ENCODE peak calls at places on chromosomes 1 and 21, in four cellular contexts. Q is AG09319, Y is GM23338, W is body of pancreas. V is an unnamed sample.

GRCh38 chr1:77060000-77060399 is 159.2 kb downstream of the PIGK start:
- DNase-seq in Y (peak), Q (no peak), W (no peak), V (no peak)

GRCh38 chr21:45223236-45223992 is 64.3 kb downstream of the POFUT2 start:
- DNase-seq in Y (no peak), W (no peak), Q (no peak), V (no peak)

GRCh38 chr1:51630393-51630792 is 13.5 kb downstream of the OSBPL9 start:
- DNase-seq in W (no peak), Q (no peak), Y (no peak), V (no peak)

GRCh38 chr1:202276920-202277319 is 64.8 kb downstream of the UBE2T start:
- DNase-seq in Q (no peak), Y (no peak), W (no peak), V (no peak)

GRCh38 chr1:55400560-55400959 is 185.4 kb upstream of the USP24 start:
- DNase-seq in Y (no peak), W (no peak), Q (peak), V (no peak)

GRCh38 chr1:54249798-54250497 is 50.0 kb downstream of the MRPL37 start:
- DNase-seq in Q (no peak), Y (peak), W (no peak), V (peak)

GRCh38 chr1:93735722-93736121 is 54.1 kb upstream of the BCAR3 start:
- DNase-seq in Y (no peak), W (no peak), Q (peak), V (no peak)

GRCh38 chr1:83692524-83693336 is 306.2 kb downstream of the TTLL7 start:
- DNase-seq in Y (peak), Q (no peak), W (peak), V (no peak)

GRCh38 chr1:62337785-62338631 is 18.8 kb upstream of the KANK4 start:
- DNase-seq in W (no peak), Y (peak), Q (no peak), V (no peak)

DNA sequence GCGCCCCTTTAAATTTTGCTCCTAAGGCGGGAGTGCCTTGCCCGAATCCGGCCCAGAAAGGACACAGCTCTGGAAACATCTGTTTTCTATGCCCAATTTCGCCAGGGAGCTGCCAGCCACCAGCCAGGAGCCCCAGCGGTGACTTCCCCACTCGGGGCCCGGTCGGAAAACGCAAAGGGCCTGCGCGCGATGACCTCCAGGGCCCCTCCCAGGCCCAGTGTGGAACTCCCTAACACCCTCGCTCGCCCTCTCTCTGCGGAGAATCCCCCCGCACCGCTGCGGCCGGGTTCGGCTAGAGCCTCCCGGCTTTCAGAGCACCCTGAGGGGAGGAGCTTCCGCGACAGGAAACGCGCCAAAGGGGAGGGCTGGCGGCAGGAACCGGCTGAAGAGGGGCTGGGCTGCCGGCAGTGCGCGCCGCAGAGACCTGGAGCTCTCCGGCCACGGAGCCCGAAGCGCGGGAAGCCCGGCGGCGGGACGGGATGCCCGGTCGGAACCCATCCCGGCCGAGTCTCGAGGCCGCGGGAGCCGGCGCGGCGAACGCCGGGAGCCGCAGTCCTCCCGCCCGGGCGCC is 505 bp downstream of the CLSPN start:
- DNase-seq in Y (peak), W (peak), Q (peak), V (peak)
- TF ChIP-seq CTCF in Y (no peak), W (no peak), Q (peak), V (peak)

GRCh38 chr1:151255381-151255780 is 847 bp downstream of the PSMD4 start:
- DNase-seq in Q (no peak), W (no peak), Y (no peak), V (no peak)

GRCh38 chr1:151254217-151255213 is at the start of gene PSMD4:
- DNase-seq in Y (peak), W (peak), Q (peak), V (peak)

DNA sequence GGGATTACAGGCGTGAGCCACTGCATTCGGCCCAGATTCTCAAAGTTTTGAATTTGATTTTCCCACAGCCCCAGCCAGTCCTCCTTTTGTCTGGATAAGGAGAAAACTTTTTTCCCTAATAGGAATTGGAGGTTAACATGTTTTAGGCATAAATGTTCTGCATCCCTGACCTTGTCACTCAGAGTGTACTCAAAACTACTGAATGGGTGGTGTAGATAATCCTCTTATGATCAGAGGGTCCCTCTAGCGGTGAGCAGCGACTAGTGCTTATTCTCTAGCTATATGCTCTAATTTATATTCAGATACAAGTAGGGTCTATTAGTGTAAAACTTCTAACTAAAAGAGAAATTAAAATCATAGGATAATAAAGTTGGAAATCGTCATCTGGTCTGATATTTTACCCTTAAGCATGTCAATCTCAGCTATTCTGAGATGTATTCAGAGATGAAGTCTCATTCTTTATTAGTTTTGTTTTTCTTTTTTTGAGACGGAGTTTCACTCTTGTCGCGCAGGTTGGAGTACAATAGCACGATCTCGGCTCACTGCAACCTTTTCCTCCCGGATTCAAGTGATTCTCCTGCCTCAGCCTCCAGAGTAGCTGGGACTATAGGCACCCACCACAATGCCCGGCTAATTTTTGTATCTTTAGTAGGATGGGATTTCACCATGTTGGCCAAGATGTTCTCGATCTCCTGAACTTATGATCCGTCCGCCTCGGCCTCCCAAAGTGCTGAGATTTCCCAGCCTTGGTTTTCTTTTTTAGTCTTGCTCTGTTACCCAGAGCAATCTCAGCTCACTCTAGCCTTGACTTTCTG is 2.7 kb upstream of the PSMD4 start:
- DNase-seq in W (peak), Y (peak), Q (peak), V (peak)
- TF ChIP-seq CTCF in W (peak), Y (peak), Q (peak), V (peak)

GRCh38 chr1:65265296-65266271 is 43.8 kb upstream of the DNAJC6 start:
- DNase-seq in Q (no peak), W (peak), Y (peak), V (no peak)
- TF ChIP-seq CTCF in Q (peak), W (no peak), Y (peak), V (no peak)

DNA sequence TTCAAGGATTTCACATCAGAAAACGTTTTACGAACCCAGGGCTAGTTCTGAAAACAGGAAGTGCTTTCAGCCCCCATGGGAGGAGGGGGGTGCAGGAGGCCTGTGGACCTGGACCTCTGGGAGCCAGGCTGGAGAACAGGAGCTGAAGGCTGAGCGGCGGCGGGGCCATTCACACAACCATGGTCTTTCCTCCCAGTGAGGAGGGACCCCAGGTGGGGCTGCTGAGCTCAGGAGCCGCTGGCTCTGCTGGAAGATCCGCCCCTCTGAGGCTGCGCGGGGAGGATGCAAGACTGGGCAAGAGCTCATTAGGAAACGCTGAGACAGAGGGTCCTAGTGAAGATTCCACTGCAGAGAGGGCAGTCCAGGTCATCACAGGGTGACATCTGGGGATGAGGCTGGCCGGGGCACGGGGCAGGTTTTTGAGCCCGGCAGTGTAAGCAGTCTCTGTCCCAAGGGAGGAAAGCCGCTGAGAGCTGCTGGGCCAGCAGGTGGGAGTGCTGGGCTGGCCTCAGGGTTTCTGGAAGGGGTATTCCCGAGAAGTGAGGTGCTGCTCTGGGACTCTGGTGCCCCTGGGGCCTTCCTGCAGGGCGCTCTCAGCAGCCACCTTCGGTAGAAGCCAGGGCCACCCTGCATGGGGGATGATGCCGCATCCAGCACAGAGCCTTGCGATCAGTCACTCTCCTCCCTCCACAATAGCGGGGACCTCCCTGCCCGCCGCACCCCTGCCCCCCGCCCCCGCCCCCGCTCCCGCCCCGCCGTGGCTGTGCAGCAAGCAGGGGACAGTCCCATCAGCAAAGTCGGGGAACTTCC is 7.5 kb downstream of the MX2 start:
- DNase-seq in Y (peak), Q (no peak), W (no peak), V (no peak)
- TF ChIP-seq CTCF in Y (peak), Q (no peak), W (no peak), V (no peak)

GRCh38 chr1:174153085-174153824 is 6.1 kb upstream of the RABGAP1L start:
- DNase-seq in Y (no peak), Q (no peak), W (no peak), V (no peak)
- TF ChIP-seq CTCF in Y (no peak), Q (no peak), W (no peak), V (no peak)

V was measured in gastrocnemius medialis.